ENCODE peak calls at places on chromosomes 3 and 15, in nine cellular contexts. W, I, R, H, K, F, X, B and G are unnamed samples.
A peak's percentile ranks its signal among the peaks of the same experiment; 100 is the strongest.

GRCh38 chr3:49377483-49377882 is 19.3 kb upstream of the GPX1 start:
- DNase-seq in I (no peak), H (peak; percentile 42), X (no peak), B (peak; percentile 48), R (no peak), W (no peak), F (no peak), K (no peak), G (no peak)

GRCh38 chr15:70503073-70503745 is 260.1 kb downstream of the UACA start:
- DNase-seq in B (no peak), W (no peak), H (no peak), X (no peak), K (no peak), I (no peak), F (no peak), R (no peak), G (no peak)

GRCh38 chr3:59660376-59660775 is 610.6 kb upstream of the CFAP20DC start:
- DNase-seq in H (no peak), X (peak; percentile 10), I (no peak), R (no peak), F (no peak), B (no peak), K (no peak), W (no peak), G (no peak)

GRCh38 chr15:34243226-34243625 is 18.4 kb downstream of the EMC4 start:
- DNase-seq in X (no peak), I (no peak), W (no peak), F (no peak), K (no peak), B (no peak), H (no peak), R (no peak), G (no peak)

GRCh38 chr3:39428745-39429201 is 22.3 kb downstream of the RPSA start:
- DNase-seq in H (peak; percentile 62), W (no peak), I (no peak), X (no peak), B (no peak), F (no peak), K (no peak), R (no peak), G (no peak)

GRCh38 chr3:118760611-118761606 is 273.7 kb downstream of the IGSF11 start:
- DNase-seq in F (no peak), X (no peak), K (no peak), R (no peak), I (no peak), B (no peak), W (no peak), H (no peak), G (no peak)

GRCh38 chr15:40506964-40507571 is 36.3 kb downstream of the CHST14 start:
- DNase-seq in R (no peak), H (peak; percentile 76), K (peak; percentile 64), B (peak; percentile 61), I (peak; percentile 76), F (peak; percentile 63), W (peak; percentile 23), X (peak; percentile 89), G (peak; percentile 91)

GRCh38 chr3:187689984-187690383 is 12.4 kb downstream of the RTP2 start:
- DNase-seq in X (peak; percentile 46), H (peak; percentile 62), W (no peak), R (no peak), F (no peak), I (no peak), B (peak; percentile 60), K (no peak), G (no peak)

GRCh38 chr15:37134699-37135131 is 34.4 kb upstream of the MEIS2 start:
- DNase-seq in X (peak; percentile 71), R (no peak), F (no peak), I (no peak), B (peak; percentile 73), K (no peak), H (peak; percentile 67), W (peak; percentile 27), G (no peak)

GRCh38 chr15:56339594-56339993 is 25.6 kb upstream of the TEX9 start:
- DNase-seq in B (no peak), K (no peak), W (no peak), I (no peak), H (no peak), R (no peak), F (no peak), X (no peak), G (no peak)

GRCh38 chr3:126886217-126886616 is 96.7 kb upstream of the PLXNA1 start:
- DNase-seq in I (no peak), W (no peak), K (no peak), H (peak; percentile 19), F (no peak), X (no peak), B (peak; percentile 43), R (no peak), G (no peak)

GRCh38 chr3:126035362-126036050 is 48.4 kb downstream of the SLC41A3 start:
- DNase-seq in I (no peak), B (no peak), X (no peak), W (no peak), F (no peak), K (no peak), H (no peak), R (no peak), G (peak; percentile 69)

GRCh38 chr15:74625693-74626092 is 10.1 kb downstream of the CLK3 start:
- DNase-seq in B (no peak), W (no peak), R (no peak), K (no peak), F (no peak), H (no peak), X (no peak), I (no peak), G (no peak)
- TF ChIP-seq CTCF in B (no peak), W (no peak), R (no peak), K (no peak), F (no peak), H (no peak), X (no peak), I (no peak), G (no peak)

DNA sequence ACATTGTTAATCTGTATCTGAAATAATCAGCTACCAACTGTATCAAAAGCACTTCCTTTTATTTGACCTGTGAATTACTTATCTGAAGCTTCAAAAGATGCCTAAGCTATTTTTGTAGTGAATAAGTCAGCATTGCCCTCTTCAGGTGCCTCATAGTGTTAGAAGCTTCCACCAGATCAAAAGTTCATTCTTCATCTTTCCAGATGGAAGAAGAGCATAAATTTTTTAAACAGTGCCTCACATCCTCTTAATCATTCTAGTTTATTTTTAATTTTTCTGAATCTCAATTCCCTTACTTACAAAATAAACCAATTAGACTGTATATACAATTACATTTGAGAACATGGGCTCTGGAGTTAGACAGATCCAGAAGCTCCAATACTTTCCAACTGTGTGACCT is 65.0 kb downstream of the MYO5A start:
- DNase-seq in I (no peak), H (peak; percentile 38), X (peak; percentile 79), K (no peak), B (peak; percentile 45), R (no peak), F (no peak), W (no peak), G (no peak)
- TF ChIP-seq CTCF in I (no peak), H (peak; percentile 24), X (no peak), K (no peak), B (peak; percentile 19), R (no peak), F (no peak), W (no peak), G (peak; percentile 14)

GRCh38 chr15:28982886-28983285 is 97.1 kb downstream of the APBA2 start:
- DNase-seq in H (no peak), B (no peak), X (no peak), W (no peak), F (no peak), R (no peak), K (no peak), I (no peak), G (peak; percentile 68)

GRCh38 chr15:28985691-28986090 is 99.9 kb downstream of the APBA2 start:
- DNase-seq in H (no peak), I (no peak), W (no peak), F (no peak), B (no peak), R (no peak), X (peak; percentile 22), K (no peak), G (peak; percentile 46)

GRCh38 chr15:28984421-28985375 is 98.9 kb downstream of the APBA2 start:
- DNase-seq in B (no peak), H (peak; percentile 81), I (no peak), K (no peak), F (no peak), W (no peak), R (no peak), X (peak; percentile 90), G (peak; percentile 79)

GRCh38 chr15:28981921-28982320 is 96.1 kb downstream of the APBA2 start:
- DNase-seq in H (no peak), X (no peak), R (no peak), W (no peak), F (no peak), I (no peak), B (no peak), K (no peak), G (no peak)

DNA sequence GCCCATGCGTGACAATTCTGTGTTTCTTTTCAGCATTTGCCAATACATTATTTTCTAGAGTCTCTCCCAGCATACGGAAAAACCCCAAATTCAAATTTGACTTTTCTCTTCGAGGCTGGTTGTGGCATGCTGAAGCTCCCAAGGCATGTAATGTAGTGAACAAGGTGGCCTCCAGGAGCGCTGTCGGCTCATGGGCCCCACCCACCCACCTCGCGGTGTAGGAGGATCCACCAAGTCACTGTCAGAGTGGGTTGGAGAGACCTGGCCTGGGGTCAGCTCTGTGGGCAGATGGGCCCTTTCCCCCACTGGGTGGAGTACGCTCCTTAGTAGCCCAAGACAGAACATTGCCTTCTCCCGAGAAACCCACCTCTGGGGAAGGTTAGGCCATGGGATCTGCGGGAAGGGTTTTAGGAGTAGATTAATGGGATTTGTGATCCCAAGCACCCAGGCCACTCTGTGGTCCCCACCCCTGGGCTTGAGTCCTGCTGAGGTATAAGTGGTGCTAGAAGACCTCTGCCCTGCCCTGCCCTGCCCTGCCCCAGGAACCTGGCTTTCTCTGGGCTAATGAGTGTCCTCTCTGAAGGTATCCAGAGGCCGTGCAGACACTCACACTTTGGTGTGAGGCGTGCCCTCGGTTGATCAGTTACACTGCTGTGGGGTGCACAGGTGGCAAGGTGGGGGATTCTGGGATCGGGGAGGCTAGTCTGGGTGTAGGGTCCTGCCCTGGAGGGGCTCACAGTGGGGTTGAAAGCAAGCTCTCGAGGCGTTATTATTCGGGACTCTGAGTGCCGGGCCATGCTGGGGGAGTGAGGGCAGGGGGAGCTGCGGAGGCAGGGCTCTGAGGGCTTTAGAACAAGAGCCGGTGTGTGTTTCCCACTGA is 97.9 kb downstream of the APBA2 start:
- DNase-seq in B (no peak), R (no peak), X (no peak), F (no peak), K (no peak), I (no peak), H (no peak), W (no peak), G (peak; percentile 73)
- TF ChIP-seq CTCF in B (no peak), R (no peak), X (no peak), F (no peak), K (no peak), I (no peak), H (peak; percentile 3), W (peak; percentile 8), G (no peak)

DNA sequence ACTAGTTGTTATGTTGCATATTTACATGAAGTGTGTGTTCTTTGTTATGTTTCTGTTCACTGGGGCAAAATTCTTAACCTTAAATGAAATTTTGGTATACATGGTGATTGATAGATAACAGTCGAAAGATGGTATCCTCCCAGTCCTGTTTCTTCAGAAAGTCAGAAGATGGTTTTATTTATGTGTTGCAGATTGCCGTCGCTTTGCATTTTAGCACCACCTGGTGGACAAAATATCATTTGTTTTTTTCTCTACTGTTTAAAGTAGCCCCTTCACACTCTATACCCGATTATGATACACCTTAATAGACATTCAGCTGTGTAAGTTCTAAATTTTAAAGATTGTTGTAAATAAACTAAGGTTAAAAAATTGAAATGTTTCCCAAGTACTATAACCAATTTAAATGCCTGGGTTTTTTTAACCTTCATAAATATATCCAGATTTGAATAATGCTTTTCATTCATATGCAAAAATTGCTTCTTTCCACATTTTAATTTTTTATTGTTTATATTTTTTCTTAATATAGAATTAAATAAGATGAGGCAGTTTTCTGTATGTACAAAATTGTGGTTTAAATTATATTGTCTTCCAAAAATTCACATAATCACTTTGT is 152.2 kb downstream of the ALCAM start:
- DNase-seq in I (no peak), B (peak; percentile 85), R (no peak), K (no peak), F (no peak), X (peak; percentile 79), W (peak; percentile 59), H (peak; percentile 81), G (no peak)
- TF ChIP-seq CTCF in I (peak; percentile 60), B (peak; percentile 53), R (peak; percentile 37), K (peak; percentile 42), F (peak; percentile 56), X (peak; percentile 34), W (peak; percentile 45), H (peak; percentile 63), G (peak; percentile 78)